ENCODE peak calls at places on chromosomes 13 and 19, in nine cellular contexts. D is RKO; E is stimulated activated naive CD4-positive, alpha-beta T cell treated with Interleukin-2 at 50 U/mL for 16 hours; Y is heart left ventricle; M is germinal center; A is hypothalamus; R is HuH-7; U is activated T-helper 1 cell treated with Interleukin-2 at 50 U/mL for 16 hours; X is breast epithelium. G is an unnamed sample.

GRCh38 chr19:43872547-43873336 is 45.6 kb downstream of the ZNF283 start:
- DNase-seq in D (peak), E (no peak), Y (no peak), M (no peak), A (no peak), R (no peak), U (no peak), X (no peak), G (no peak)

GRCh38 chr19:6394831-6395230 is 1.9 kb upstream of the GTF2F1 start:
- DNase-seq in D (no peak), E (no peak), Y (no peak), M (no peak), A (no peak), R (no peak), U (no peak), X (no peak), G (no peak)

GRCh38 chr19:30448386-30449130 is 76.4 kb downstream of the ZNF536 start:
- DNase-seq in D (no peak), E (no peak), Y (no peak), M (no peak), A (no peak), R (no peak), U (no peak), X (no peak), G (no peak)

GRCh38 chr13:45206340-45206739 is 5.5 kb upstream of the KCTD4 start:
- DNase-seq in D (peak), E (no peak), Y (no peak), M (no peak), A (no peak), R (no peak), U (no peak), X (no peak), G (no peak)

GRCh38 chr13:85601526-85601925 is 197.7 kb downstream of the SLITRK6 start:
- DNase-seq in D (no peak), E (no peak), Y (no peak), M (no peak), A (no peak), R (no peak), U (no peak), X (no peak), G (no peak)

GRCh38 chr19:16462757-16463250 is 9.0 kb downstream of the EPS15L1 start:
- DNase-seq in D (peak), E (no peak), Y (no peak), M (no peak), A (no peak), R (no peak), U (no peak), X (no peak), G (no peak)

GRCh38 chr13:29924482-29924884 is 74.1 kb upstream of the UBL3 start:
- DNase-seq in D (peak), E (no peak), Y (no peak), M (no peak), A (no peak), R (no peak), U (no peak), X (no peak), G (no peak)

GRCh38 chr19:55305983-55306562 is 19.1 kb downstream of the TMEM150B start:
- DNase-seq in D (peak), E (no peak), Y (no peak), M (no peak), A (no peak), R (no peak), U (no peak), X (no peak), G (no peak)

GRCh38 chr13:76398426-76398825 is 487.8 kb downstream of the KCTD12 start:
- DNase-seq in D (no peak), E (no peak), Y (no peak), M (no peak), A (no peak), R (no peak), U (no peak), X (no peak), G (no peak)

GRCh38 chr19:18282021-18282787 is 782 bp upstream of the JUND start:
- DNase-seq in D (peak), E (no peak), Y (no peak), M (no peak), A (peak), R (no peak), U (no peak), X (no peak), G (no peak)

GRCh38 chr13:95217920-95218830 is 83.1 kb downstream of the ABCC4 start:
- DNase-seq in D (no peak), E (no peak), Y (no peak), M (no peak), A (no peak), R (no peak), U (no peak), X (no peak), G (no peak)

GRCh38 chr13:62687727-62688126 is 1272.1 kb upstream of the PCDH20 start:
- DNase-seq in D (no peak), E (no peak), Y (no peak), M (no peak), A (no peak), R (no peak), U (no peak), X (no peak), G (no peak)

GRCh38 chr19:2122982-2123381 is 26.3 kb downstream of the IZUMO4 start:
- DNase-seq in D (no peak), E (no peak), Y (no peak), M (no peak), A (no peak), R (no peak), U (no peak), X (no peak), G (no peak)

GRCh38 chr19:39430675-39431593 is 4.8 kb downstream of the RPS16 start:
- DNase-seq in D (peak), E (peak), Y (no peak), M (no peak), A (no peak), R (no peak), U (peak), X (no peak), G (peak)

GRCh38 chr13:24161010-24161775 is 673 bp downstream of the SPATA13 start:
- DNase-seq in D (peak), E (peak), Y (peak), M (peak), A (peak), R (peak), U (peak), X (peak), G (peak)

GRCh38 chr19:3368441-3368795 is 2.0 kb downstream of the NFIC start:
- DNase-seq in D (no peak), E (no peak), Y (no peak), M (no peak), A (no peak), R (no peak), U (no peak), X (no peak), G (no peak)

GRCh38 chr19:16226184-16226591 is 28.5 kb downstream of the AP1M1 start:
- DNase-seq in D (no peak), E (no peak), Y (no peak), M (no peak), A (no peak), R (no peak), U (no peak), X (no peak), G (no peak)

GRCh38 chr13:20424959-20425358 is 100.7 kb downstream of the CRYL1 start:
- DNase-seq in D (no peak), E (no peak), Y (peak), M (no peak), A (no peak), R (no peak), U (no peak), X (no peak), G (no peak)

GRCh38 chr13:49248433-49249002 is 793 bp downstream of the CDADC1 start:
- DNase-seq in D (peak), E (no peak), Y (no peak), M (peak), A (no peak), R (no peak), U (no peak), X (no peak), G (no peak)

GRCh38 chr19:34960103-34960805 is 3.8 kb downstream of the ZNF792 start:
- DNase-seq in D (peak), E (no peak), Y (no peak), M (no peak), A (no peak), R (no peak), U (no peak), X (no peak), G (no peak)

GRCh38 chr19:33274663-33275558 is 27.4 kb downstream of the CEBPA start:
- DNase-seq in D (no peak), E (no peak), Y (no peak), M (no peak), A (no peak), R (no peak), U (no peak), X (no peak), G (no peak)

GRCh38 chr19:28920269-28921066 is 292.5 kb downstream of the UQCRFS1 start:
- DNase-seq in D (no peak), E (no peak), Y (no peak), M (no peak), A (no peak), R (no peak), U (no peak), X (no peak), G (no peak)

GRCh38 chr19:7497292-7497691 is 8.5 kb upstream of the PEX11G start:
- DNase-seq in D (peak), E (no peak), Y (no peak), M (no peak), A (no peak), R (no peak), U (no peak), X (no peak), G (no peak)

GRCh38 chr19:21593934-21594844 is 88.8 kb downstream of the ZNF429 start:
- DNase-seq in D (no peak), E (no peak), Y (peak), M (no peak), A (no peak), R (no peak), U (no peak), X (no peak), G (no peak)

GRCh38 chr19:57241181-57241580 is 749 bp downstream of the ZNF805 start:
- DNase-seq in D (peak), E (no peak), Y (no peak), M (peak), A (no peak), R (no peak), U (no peak), X (no peak), G (no peak)

GRCh38 chr13:60326273-60326672 is 70.7 kb upstream of the TDRD3 start:
- DNase-seq in D (peak), E (no peak), Y (no peak), M (no peak), A (no peak), R (no peak), U (no peak), X (no peak), G (no peak)

GRCh38 chr19:50912727-50913716 is 1.8 kb upstream of the KLK4 start:
- DNase-seq in D (no peak), E (no peak), Y (no peak), M (no peak), A (no peak), R (no peak), U (no peak), X (no peak), G (no peak)

GRCh38 chr13:24008679-24009078 is 111.4 kb upstream of the C1QTNF9B start:
- DNase-seq in D (no peak), E (no peak), Y (no peak), M (no peak), A (no peak), R (no peak), U (no peak), X (no peak), G (no peak)

GRCh38 chr13:110250258-110250891 is 56.6 kb downstream of the COL4A1 start:
- DNase-seq in D (no peak), E (no peak), Y (peak), M (no peak), A (no peak), R (no peak), U (no peak), X (no peak), G (no peak)

GRCh38 chr13:66503890-66504289 is 726.2 kb downstream of the PCDH9 start:
- DNase-seq in D (no peak), E (no peak), Y (no peak), M (no peak), A (no peak), R (no peak), U (no peak), X (no peak), G (no peak)

GRCh38 chr13:97506511-97506910 is 72.5 kb downstream of the RAP2A start:
- DNase-seq in D (no peak), E (no peak), Y (no peak), M (no peak), A (no peak), R (no peak), U (no peak), X (no peak), G (no peak)